ENCODE peak calls at places on chromosomes 12 and 14, in eight cellular contexts. L, G, E, B, I, A, Y and K are unnamed samples.

GRCh38 chr12:2297658-2298057 is 244.9 kb downstream of the CACNA1C start:
- DNase-seq in L (no peak), G (no peak), E (no peak), B (no peak), I (no peak), A (no peak), Y (no peak), K (no peak)

GRCh38 chr14:89417111-89417468 is at the start of gene FOXN3:
- DNase-seq in L (peak; percentile 84), G (peak; percentile 78), E (peak; percentile 91), B (peak; percentile 71), I (peak; percentile 86), A (peak; percentile 84), Y (peak; percentile 96), K (peak; percentile 75)

GRCh38 chr14:68147331-68147730 is 327.8 kb downstream of the RAD51B start:
- DNase-seq in L (peak; percentile 41), G (no peak), E (no peak), B (no peak), I (no peak), A (no peak), Y (no peak), K (no peak)

GRCh38 chr12:124779161-124780141 is 84.2 kb downstream of the SCARB1 start:
- DNase-seq in L (no peak), G (no peak), E (peak; percentile 74), B (no peak), I (no peak), A (no peak), Y (peak; percentile 67), K (peak; percentile 35)

GRCh38 chr12:6229823-6230222 is 29.6 kb downstream of the CD9 start:
- DNase-seq in L (peak; percentile 82), G (peak; percentile 97), E (no peak), B (no peak), I (peak; percentile 32), A (no peak), Y (no peak), K (no peak)

GRCh38 chr12:121513464-121514183 is 67.2 kb downstream of the KDM2B start:
- DNase-seq in L (no peak), G (no peak), E (peak; percentile 89), B (no peak), I (peak; percentile 78), A (no peak), Y (peak; percentile 84), K (no peak)

GRCh38 chr12:124914392-124915248 is at the start of gene UBC:
- DNase-seq in L (peak; percentile 92), G (peak; percentile 90), E (peak; percentile 85), B (peak; percentile 88), I (peak; percentile 76), A (peak; percentile 92), Y (peak; percentile 84), K (peak; percentile 91)

GRCh38 chr12:131112690-131113290 is 159.1 kb downstream of the ADGRD1 start:
- DNase-seq in L (no peak), G (no peak), E (no peak), B (no peak), I (no peak), A (no peak), Y (no peak), K (no peak)

GRCh38 chr14:39102265-39102968 is 618 bp downstream of the SEC23A start:
- DNase-seq in L (peak; percentile 39), G (peak; percentile 29), E (peak; percentile 24), B (no peak), I (peak; percentile 98), A (no peak), Y (no peak), K (no peak)

GRCh38 chr12:27018071-27018470 is 3.9 kb upstream of the TM7SF3 start:
- DNase-seq in L (no peak), G (no peak), E (no peak), B (no peak), I (no peak), A (no peak), Y (no peak), K (no peak)

GRCh38 chr14:105568859-105569766 is 42.7 kb downstream of the TMEM121 start:
- DNase-seq in L (no peak), G (no peak), E (no peak), B (no peak), I (no peak), A (no peak), Y (no peak), K (no peak)

GRCh38 chr14:62592877-62593276 is 452.4 kb downstream of the KCNH5 start:
- DNase-seq in L (peak; percentile 62), G (peak; percentile 11), E (no peak), B (no peak), I (no peak), A (no peak), Y (no peak), K (no peak)

GRCh38 chr14:66105819-66106218 is 380.4 kb upstream of the CCDC196 start:
- DNase-seq in L (peak; percentile 73), G (peak; percentile 46), E (no peak), B (no peak), I (no peak), A (no peak), Y (no peak), K (no peak)

GRCh38 chr12:113655919-113656318 is 184.2 kb upstream of the LHX5 start:
- DNase-seq in L (no peak), G (no peak), E (no peak), B (no peak), I (no peak), A (no peak), Y (no peak), K (no peak)

GRCh38 chr12:123011701-123012100 is 31.2 kb downstream of the ARL6IP4 start:
- DNase-seq in L (no peak), G (no peak), E (no peak), B (no peak), I (no peak), A (no peak), Y (no peak), K (no peak)

GRCh38 chr12:24533953-24534352 is 414.9 kb downstream of the BCAT1 start:
- DNase-seq in L (no peak), G (no peak), E (no peak), B (no peak), I (no peak), A (no peak), Y (no peak), K (no peak)

GRCh38 chr12:24534632-24535031 is 414.3 kb downstream of the BCAT1 start:
- DNase-seq in L (no peak), G (no peak), E (no peak), B (no peak), I (no peak), A (no peak), Y (no peak), K (no peak)

GRCh38 chr12:24535334-24536019 is 413.4 kb downstream of the BCAT1 start:
- DNase-seq in L (no peak), G (no peak), E (no peak), B (no peak), I (no peak), A (no peak), Y (no peak), K (no peak)

GRCh38 chr12:24527102-24527501 is 421.8 kb downstream of the BCAT1 start:
- DNase-seq in L (no peak), G (no peak), E (no peak), B (no peak), I (no peak), A (no peak), Y (no peak), K (no peak)

DNA sequence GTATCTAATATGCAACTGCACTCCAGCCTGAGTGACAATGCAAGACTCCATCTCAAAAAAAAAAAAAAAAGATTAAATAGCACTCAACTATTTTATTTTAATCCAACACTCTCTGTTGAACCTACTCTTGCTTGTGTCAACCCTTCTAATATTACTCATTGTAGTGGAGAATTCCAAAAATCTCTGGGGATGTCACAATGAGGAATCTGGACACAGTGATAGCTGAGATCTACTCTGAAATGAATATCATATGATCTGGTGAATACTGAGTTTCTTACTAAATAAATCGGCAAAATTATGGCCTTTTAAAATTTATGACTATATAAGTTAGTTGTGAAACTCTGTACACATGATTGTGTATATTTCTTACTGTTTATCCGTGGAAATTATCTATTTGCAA is 418.2 kb downstream of the BCAT1 start:
- DNase-seq in L (no peak), G (no peak), E (no peak), B (no peak), I (no peak), A (no peak), Y (no peak), K (no peak)
- TF ChIP-seq CTCF in L (no peak), G (no peak), E (no peak), B (no peak), I (no peak), A (no peak), Y (no peak), K (no peak)

GRCh38 chr12:94754653-94755052 is 104.3 kb upstream of the TMCC3 start:
- DNase-seq in L (no peak), G (no peak), E (no peak), B (no peak), I (no peak), A (no peak), Y (no peak), K (no peak)
- TF ChIP-seq CTCF in L (peak; percentile 44), G (no peak), E (no peak), B (peak; percentile 36), I (no peak), A (no peak), Y (no peak), K (no peak)

GRCh38 chr14:98926151-98926550 is 345.8 kb downstream of the BCL11B start:
- DNase-seq in L (no peak), G (no peak), E (no peak), B (no peak), I (no peak), A (peak; percentile 49), Y (no peak), K (no peak)

GRCh38 chr14:98926802-98927201 is 345.2 kb downstream of the BCL11B start:
- DNase-seq in L (no peak), G (peak; percentile 23), E (no peak), B (no peak), I (no peak), A (no peak), Y (no peak), K (no peak)

GRCh38 chr14:98925362-98926040 is 346.5 kb downstream of the BCL11B start:
- DNase-seq in L (no peak), G (no peak), E (no peak), B (no peak), I (no peak), A (no peak), Y (no peak), K (no peak)

GRCh38 chr14:98923596-98923995 is 348.4 kb downstream of the BCL11B start:
- DNase-seq in L (no peak), G (no peak), E (no peak), B (no peak), I (no peak), A (no peak), Y (no peak), K (no peak)

GRCh38 chr14:98924046-98924445 is 348.0 kb downstream of the BCL11B start:
- DNase-seq in L (no peak), G (no peak), E (no peak), B (no peak), I (no peak), A (no peak), Y (no peak), K (no peak)
- TF ChIP-seq CTCF in L (no peak), G (no peak), E (no peak), B (no peak), I (no peak), A (no peak), Y (no peak), K (no peak)

GRCh38 chr14:37251778-37252177 is 54.0 kb downstream of the MIPOL1 start:
- DNase-seq in L (no peak), G (no peak), E (no peak), B (no peak), I (peak; percentile 35), A (no peak), Y (no peak), K (no peak)
- TF ChIP-seq CTCF in L (peak; percentile 25), G (no peak), E (no peak), B (peak; percentile 51), I (peak; percentile 44), A (no peak), Y (no peak), K (no peak)

GRCh38 chr12:99479149-99479548 is 168.4 kb upstream of the GARIN6 start:
- DNase-seq in L (no peak), G (no peak), E (no peak), B (no peak), I (no peak), A (no peak), Y (no peak), K (no peak)
- TF ChIP-seq CTCF in L (no peak), G (no peak), E (no peak), B (no peak), I (no peak), A (no peak), Y (no peak), K (no peak)